ENCODE peak calls at places on chromosome X, in six cellular contexts. One of them, this sample, is unnamed.

GRCh38 chrX:13533726-13534125 is 35.7 kb upstream of the EGFL6 start:
- DNase-seq in PC-9: no peak
- DNase-seq in AG04450: no peak
- DNase-seq in sigmoid colon: no peak
- DNase-seq in lower lobe of right lung: no peak
- DNase-seq in K562: no peak
- DNase-seq in this sample: no peak

GRCh38 chrX:85017721-85018120 is 14.0 kb downstream of the APOOL start:
- DNase-seq in PC-9: no peak
- DNase-seq in K562: no peak
- DNase-seq in sigmoid colon: no peak
- DNase-seq in AG04450: no peak
- DNase-seq in lower lobe of right lung: no peak
- DNase-seq in this sample: no peak

GRCh38 chrX:40100537-40101429 is 3.0 kb upstream of the BCOR start:
- DNase-seq in AG04450: no peak
- DNase-seq in lower lobe of right lung: no peak
- DNase-seq in sigmoid colon: no peak
- DNase-seq in K562: peak; percentile 71
- DNase-seq in PC-9: no peak
- DNase-seq in this sample: no peak

GRCh38 chrX:68945603-68946228 is 116.9 kb downstream of the EFNB1 start:
- DNase-seq in lower lobe of right lung: no peak
- DNase-seq in K562: peak; percentile 34
- DNase-seq in AG04450: no peak
- DNase-seq in PC-9: no peak
- DNase-seq in sigmoid colon: peak; percentile 30
- DNase-seq in this sample: no peak

GRCh38 chrX:3393581-3394111 is 47.2 kb upstream of the MXRA5 start:
- DNase-seq in lower lobe of right lung: no peak
- DNase-seq in sigmoid colon: no peak
- DNase-seq in PC-9: no peak
- DNase-seq in AG04450: no peak
- DNase-seq in K562: no peak
- DNase-seq in this sample: peak; percentile 74

GRCh38 chrX:14915596-14915995 is 42.4 kb downstream of the MOSPD2 start:
- DNase-seq in sigmoid colon: no peak
- DNase-seq in K562: no peak
- DNase-seq in lower lobe of right lung: no peak
- DNase-seq in AG04450: no peak
- DNase-seq in PC-9: no peak
- DNase-seq in this sample: no peak

GRCh38 chrX:19225906-19226305 is 103.6 kb upstream of the ADGRG2 start:
- DNase-seq in lower lobe of right lung: no peak
- DNase-seq in sigmoid colon: no peak
- DNase-seq in AG04450: no peak
- DNase-seq in K562: peak; percentile 22
- DNase-seq in PC-9: no peak
- DNase-seq in this sample: no peak

GRCh38 chrX:15206306-15206705 is 63.6 kb downstream of the ASB9 start:
- DNase-seq in AG04450: no peak
- DNase-seq in PC-9: no peak
- DNase-seq in K562: peak; percentile 5
- DNase-seq in sigmoid colon: no peak
- DNase-seq in lower lobe of right lung: no peak
- DNase-seq in this sample: no peak

GRCh38 chrX:102959471-102959870 is 22.4 kb downstream of the RAB40AL start:
- DNase-seq in PC-9: peak; percentile 47
- DNase-seq in AG04450: no peak
- DNase-seq in K562: no peak
- DNase-seq in lower lobe of right lung: no peak
- DNase-seq in sigmoid colon: no peak
- DNase-seq in this sample: no peak

GRCh38 chrX:46588263-46588662 is 14.7 kb downstream of the CHST7 start:
- DNase-seq in K562: no peak
- DNase-seq in lower lobe of right lung: no peak
- DNase-seq in PC-9: no peak
- DNase-seq in sigmoid colon: peak; percentile 74
- DNase-seq in AG04450: no peak
- DNase-seq in this sample: no peak

GRCh38 chrX:140050906-140051305 is 85.6 kb upstream of the CXorf66 start:
- DNase-seq in lower lobe of right lung: no peak
- DNase-seq in PC-9: no peak
- DNase-seq in AG04450: no peak
- DNase-seq in K562: peak; percentile 3
- DNase-seq in sigmoid colon: no peak
- DNase-seq in this sample: no peak

GRCh38 chrX:97332963-97333362 is 449.3 kb downstream of the RPA4 start:
- DNase-seq in sigmoid colon: no peak
- DNase-seq in K562: no peak
- DNase-seq in AG04450: no peak
- DNase-seq in lower lobe of right lung: no peak
- DNase-seq in PC-9: no peak
- DNase-seq in this sample: no peak

GRCh38 chrX:13747836-13748235 is 13.3 kb downstream of the OFD1 start:
- DNase-seq in sigmoid colon: no peak
- DNase-seq in K562: peak; percentile 51
- DNase-seq in lower lobe of right lung: no peak
- DNase-seq in PC-9: peak; percentile 49
- DNase-seq in AG04450: peak; percentile 29
- DNase-seq in this sample: peak; percentile 34

GRCh38 chrX:136810493-136810892 is 29.8 kb upstream of the ARHGEF6 start:
- DNase-seq in sigmoid colon: no peak
- DNase-seq in AG04450: no peak
- DNase-seq in lower lobe of right lung: no peak
- DNase-seq in PC-9: no peak
- DNase-seq in K562: no peak
- DNase-seq in this sample: no peak

GRCh38 chrX:41468647-41469323 is 21.6 kb downstream of the NYX start:
- DNase-seq in PC-9: peak; percentile 40
- DNase-seq in AG04450: no peak
- DNase-seq in K562: no peak
- DNase-seq in lower lobe of right lung: no peak
- DNase-seq in sigmoid colon: no peak
- DNase-seq in this sample: no peak

GRCh38 chrX:40887476-40887875 is 152.1 kb upstream of the MED14 start:
- DNase-seq in lower lobe of right lung: no peak
- DNase-seq in sigmoid colon: no peak
- DNase-seq in K562: no peak
- DNase-seq in PC-9: no peak
- DNase-seq in AG04450: no peak
- DNase-seq in this sample: no peak

GRCh38 chrX:134717698-134718328 is 59.5 kb upstream of the PLAC1 start:
- DNase-seq in PC-9: no peak
- DNase-seq in lower lobe of right lung: no peak
- DNase-seq in AG04450: no peak
- DNase-seq in sigmoid colon: no peak
- DNase-seq in K562: no peak
- DNase-seq in this sample: no peak

GRCh38 chrX:135304741-135305140 is 4.5 kb upstream of the ETDC start:
- DNase-seq in sigmoid colon: no peak
- DNase-seq in lower lobe of right lung: no peak
- DNase-seq in K562: no peak
- DNase-seq in AG04450: no peak
- DNase-seq in PC-9: no peak
- DNase-seq in this sample: no peak

GRCh38 chrX:45344597-45344996 is 143.9 kb upstream of the DIPK2B start:
- DNase-seq in sigmoid colon: no peak
- DNase-seq in K562: no peak
- DNase-seq in PC-9: no peak
- DNase-seq in lower lobe of right lung: no peak
- DNase-seq in AG04450: no peak
- DNase-seq in this sample: peak; percentile 53

GRCh38 chrX:79366888-79367749 is at the start of gene ITM2A:
- DNase-seq in lower lobe of right lung: peak; percentile 45
- DNase-seq in AG04450: no peak
- DNase-seq in K562: peak; percentile 85
- DNase-seq in PC-9: no peak
- DNase-seq in sigmoid colon: peak; percentile 61
- DNase-seq in this sample: no peak

GRCh38 chrX:155179343-155179997 is 36.8 kb upstream of the VBP1 start:
- DNase-seq in AG04450: no peak
- DNase-seq in K562: peak; percentile 28
- DNase-seq in sigmoid colon: no peak
- DNase-seq in PC-9: no peak
- DNase-seq in lower lobe of right lung: no peak
- DNase-seq in this sample: no peak

GRCh38 chrX:80812176-80812575 is 2.5 kb upstream of the BRWD3 start:
- DNase-seq in sigmoid colon: no peak
- DNase-seq in K562: peak; percentile 12
- DNase-seq in AG04450: no peak
- DNase-seq in lower lobe of right lung: peak; percentile 49
- DNase-seq in PC-9: no peak
- DNase-seq in this sample: no peak

GRCh38 chrX:118212817-118213183 is 96.2 kb upstream of the KLHL13 start:
- DNase-seq in AG04450: no peak
- DNase-seq in sigmoid colon: no peak
- DNase-seq in PC-9: no peak
- DNase-seq in K562: no peak
- DNase-seq in lower lobe of right lung: no peak
- DNase-seq in this sample: no peak

GRCh38 chrX:10841579-10841978 is 221.2 kb upstream of the MID1 start:
- DNase-seq in lower lobe of right lung: no peak
- DNase-seq in PC-9: no peak
- DNase-seq in sigmoid colon: no peak
- DNase-seq in K562: peak; percentile 30
- DNase-seq in AG04450: peak; percentile 7
- DNase-seq in this sample: peak; percentile 8
- H3K4me3 ChIP-seq in lower lobe of right lung: no peak overlapping the region
- H3K4me3 ChIP-seq in PC-9: no peak overlapping the region
- H3K4me3 ChIP-seq in sigmoid colon: no peak overlapping the region
- H3K4me3 ChIP-seq in K562: no peak overlapping the region
- H3K4me3 ChIP-seq in AG04450: no peak overlapping the region
- H3K4me3 ChIP-seq in this sample: no peak overlapping the region

DNA sequence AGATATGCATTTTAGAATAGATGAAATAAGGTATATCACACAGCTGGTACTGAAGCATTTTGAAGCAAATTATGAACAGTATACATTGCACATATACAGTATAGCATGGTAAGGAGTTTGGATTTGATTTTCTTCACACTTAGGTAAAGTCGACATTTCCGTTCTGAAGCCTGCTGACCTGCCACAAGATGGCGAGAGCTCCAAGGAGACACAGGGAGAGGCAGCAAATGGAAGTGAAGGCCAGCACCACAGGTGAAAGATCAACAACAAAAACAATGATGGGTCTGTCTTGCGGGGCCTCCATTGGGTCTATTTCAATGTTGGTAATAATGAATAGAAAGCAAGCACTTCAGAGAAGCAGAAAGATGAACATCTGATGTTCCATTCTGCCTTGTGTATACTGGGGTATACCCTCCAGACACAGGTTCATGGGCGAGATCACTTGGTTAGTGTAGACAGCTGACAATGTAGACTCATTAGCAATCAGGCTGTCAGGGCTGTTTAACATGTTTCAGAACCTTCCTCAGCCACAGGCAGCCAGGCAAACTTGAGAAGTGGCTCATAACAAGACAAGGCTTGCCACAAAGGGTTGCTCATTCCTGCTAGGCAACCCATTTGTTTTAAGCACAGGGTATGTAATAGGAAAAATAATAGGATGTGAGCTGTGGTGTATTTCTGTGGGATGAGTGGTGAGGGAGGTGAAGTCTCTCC is 21.4 kb upstream of the NOX1 start:
- DNase-seq in PC-9: peak; percentile 52
- DNase-seq in K562: peak; percentile 50
- DNase-seq in sigmoid colon: no peak
- DNase-seq in AG04450: no peak
- DNase-seq in lower lobe of right lung: no peak
- DNase-seq in this sample: no peak
- TF ChIP-seq CTCF in PC-9: peak; percentile 73
- TF ChIP-seq CTCF in K562: peak; percentile 52
- TF ChIP-seq CTCF in sigmoid colon: no peak
- TF ChIP-seq CTCF in AG04450: peak; percentile 66
- TF ChIP-seq CTCF in lower lobe of right lung: peak; percentile 26
- TF ChIP-seq CTCF in this sample: peak; percentile 63

GRCh38 chrX:74346124-74346523 is 42.1 kb downstream of the ZCCHC13 start:
- DNase-seq in AG04450: no peak
- DNase-seq in PC-9: no peak
- DNase-seq in lower lobe of right lung: no peak
- DNase-seq in sigmoid colon: no peak
- DNase-seq in K562: peak; percentile 37
- DNase-seq in this sample: no peak

GRCh38 chrX:74349387-74349786 is 45.4 kb downstream of the ZCCHC13 start:
- DNase-seq in K562: no peak
- DNase-seq in lower lobe of right lung: no peak
- DNase-seq in sigmoid colon: no peak
- DNase-seq in AG04450: peak; percentile 48
- DNase-seq in PC-9: peak; percentile 66
- DNase-seq in this sample: peak; percentile 18

GRCh38 chrX:74343327-74343969 is 39.5 kb downstream of the ZCCHC13 start:
- DNase-seq in sigmoid colon: no peak
- DNase-seq in AG04450: no peak
- DNase-seq in lower lobe of right lung: no peak
- DNase-seq in K562: peak; percentile 11
- DNase-seq in PC-9: no peak
- DNase-seq in this sample: no peak

GRCh38 chrX:74338852-74339251 is 34.9 kb downstream of the ZCCHC13 start:
- DNase-seq in sigmoid colon: no peak
- DNase-seq in PC-9: no peak
- DNase-seq in lower lobe of right lung: no peak
- DNase-seq in AG04450: no peak
- DNase-seq in K562: no peak
- DNase-seq in this sample: no peak

GRCh38 chrX:74343970-74344622 is 40.1 kb downstream of the ZCCHC13 start:
- DNase-seq in sigmoid colon: no peak
- DNase-seq in AG04450: peak; percentile 82
- DNase-seq in K562: peak; percentile 78
- DNase-seq in lower lobe of right lung: no peak
- DNase-seq in PC-9: peak; percentile 94
- DNase-seq in this sample: peak; percentile 87
- H3K4me3 ChIP-seq in sigmoid colon: no peak overlapping the region
- H3K4me3 ChIP-seq in AG04450: no peak overlapping the region
- H3K4me3 ChIP-seq in K562: no peak overlapping the region
- H3K4me3 ChIP-seq in lower lobe of right lung: no peak overlapping the region
- H3K4me3 ChIP-seq in PC-9: no peak overlapping the region
- H3K4me3 ChIP-seq in this sample: no peak overlapping the region

DNA sequence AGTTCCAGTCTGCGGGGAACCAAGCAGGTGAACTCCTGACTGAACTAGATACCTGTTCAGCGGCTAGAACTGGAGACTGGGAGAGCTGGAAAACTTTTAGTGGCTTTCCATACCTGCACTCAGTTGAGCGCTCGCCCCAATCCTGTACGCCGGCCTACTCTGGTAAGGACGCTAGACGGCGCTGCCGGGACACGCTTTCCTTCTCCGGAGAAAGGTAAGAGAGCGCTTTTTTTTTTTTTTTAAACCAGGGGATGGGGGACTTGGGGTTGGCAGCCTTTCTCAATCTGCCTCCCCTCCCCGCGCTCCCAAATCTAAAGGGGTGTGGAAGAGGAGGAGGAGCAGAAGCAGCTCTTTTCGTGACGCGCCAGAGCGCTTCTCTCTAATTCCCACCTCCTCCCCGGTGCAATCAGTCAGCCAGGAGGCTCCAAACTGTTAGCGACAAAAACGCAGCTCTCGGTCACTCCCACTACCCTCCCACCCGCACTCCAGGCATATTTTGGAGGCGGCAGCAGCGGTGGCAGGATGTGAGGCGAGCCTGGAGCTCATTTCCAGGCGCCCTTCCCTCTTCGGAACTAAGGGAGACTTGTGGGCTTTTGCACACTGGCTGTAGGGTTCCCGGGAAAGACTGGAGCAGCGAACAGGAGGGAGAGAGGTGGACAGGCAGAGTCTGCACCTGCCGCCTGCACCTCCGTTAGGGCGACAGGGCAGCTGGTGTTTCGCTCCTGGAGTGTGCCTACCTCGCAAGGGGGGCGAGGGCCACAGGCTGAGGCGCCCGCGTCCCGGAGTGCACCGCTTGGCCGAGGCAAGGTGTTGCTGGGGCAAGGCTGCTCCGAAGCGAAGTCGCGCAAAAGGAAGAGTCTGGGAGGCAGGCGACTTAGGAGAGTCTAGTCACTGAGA is at the start of gene IL1RAPL2:
- DNase-seq in AG04450: no peak
- DNase-seq in K562: peak; percentile 49
- DNase-seq in PC-9: peak; percentile 65
- DNase-seq in sigmoid colon: no peak
- DNase-seq in lower lobe of right lung: peak; percentile 55
- DNase-seq in this sample: no peak
- TF ChIP-seq CTCF in AG04450: peak; percentile 22
- TF ChIP-seq CTCF in K562: peak; percentile 65
- TF ChIP-seq CTCF in PC-9: peak; percentile 79
- TF ChIP-seq CTCF in sigmoid colon: no peak
- TF ChIP-seq CTCF in lower lobe of right lung: peak; percentile 39
- TF ChIP-seq CTCF in this sample: peak; percentile 44

This sample was measured in AG09309.